ENCODE peak calls at places on chromosomes 16 and 17, in eight cellular contexts. P is Caco-2, X is A549, U is PC-3, R is WERI-Rb-1, M is hepatocyte, Q is NT2/D1, N is colonic mucosa. I is an unnamed sample. For H3K9me3, the result is how much of the 10 kb centered on the place peaks cover.

GRCh38 chr17:6668727-6669425 is 17.3 kb downstream of the C17orf100 start:
- DNase-seq in P (no peak), X (no peak), U (no peak), R (no peak), M (no peak), Q (no peak), N (no peak), I (peak)

GRCh38 chr17:1673041-1673790 is 11.5 kb downstream of the PRPF8 start:
- DNase-seq in P (no peak), X (no peak), U (no peak), R (no peak), M (no peak), Q (no peak), N (no peak), I (no peak)

GRCh38 chr17:7262192-7263070 is at the start of gene CLDN7:
- DNase-seq in P (peak), X (no peak), U (peak), R (no peak), M (peak), Q (no peak), N (peak), I (no peak)

GRCh38 chr17:28727727-28728363 is 743 bp upstream of the NEK8 start:
- DNase-seq in P (peak), X (peak), U (peak), R (peak), M (peak), Q (no peak), N (peak), I (no peak)

GRCh38 chr17:82349287-82349701 is 9.8 kb upstream of the TEX19 start:
- DNase-seq in P (no peak), X (no peak), U (no peak), R (no peak), M (no peak), Q (no peak), N (no peak), I (no peak)

GRCh38 chr16:17454331-17454730 is 16.4 kb downstream of the XYLT1 start:
- DNase-seq in P (no peak), X (no peak), U (no peak), R (no peak), M (no peak), Q (no peak), N (no peak), I (no peak)

GRCh38 chr16:23006380-23006779 is 142.9 kb downstream of the USP31 start:
- DNase-seq in P (no peak), X (no peak), U (no peak), R (no peak), M (no peak), Q (no peak), N (no peak), I (no peak)

GRCh38 chr17:45147581-45148182 is 593 bp upstream of the HEXIM1 start:
- DNase-seq in P (peak), X (peak), U (peak), R (peak), M (peak), Q (no peak), N (peak), I (no peak)

GRCh38 chr17:60231691-60232090 is 81.9 kb downstream of the CA4 start:
- DNase-seq in P (no peak), X (no peak), U (no peak), R (no peak), M (no peak), Q (no peak), N (no peak), I (no peak)

GRCh38 chr17:30565073-30565935 is 88.1 kb downstream of the GOSR1 start:
- DNase-seq in P (no peak), X (no peak), U (no peak), R (no peak), M (no peak), Q (no peak), N (no peak), I (no peak)

GRCh38 chr16:47834485-47835024 is 321.2 kb downstream of the ABCC12 start:
- DNase-seq in P (no peak), X (no peak), U (no peak), R (no peak), M (no peak), Q (no peak), N (no peak), I (no peak)
- H3K9me3 ChIP-seq in P (under half), X (under half), U (under half), R (under half), M (under half), Q (under half), N (under half), I (under half)

GRCh38 chr17:3260600-3260999 is 37.6 kb downstream of the OR3A1 start:
- DNase-seq in P (no peak), X (no peak), U (no peak), R (no peak), M (no peak), Q (no peak), N (no peak), I (no peak)
- H3K9me3 ChIP-seq in P (under half), X (under half), U (under half), R (under half), M (under half), Q (under half), N (under half), I (under half)

DNA sequence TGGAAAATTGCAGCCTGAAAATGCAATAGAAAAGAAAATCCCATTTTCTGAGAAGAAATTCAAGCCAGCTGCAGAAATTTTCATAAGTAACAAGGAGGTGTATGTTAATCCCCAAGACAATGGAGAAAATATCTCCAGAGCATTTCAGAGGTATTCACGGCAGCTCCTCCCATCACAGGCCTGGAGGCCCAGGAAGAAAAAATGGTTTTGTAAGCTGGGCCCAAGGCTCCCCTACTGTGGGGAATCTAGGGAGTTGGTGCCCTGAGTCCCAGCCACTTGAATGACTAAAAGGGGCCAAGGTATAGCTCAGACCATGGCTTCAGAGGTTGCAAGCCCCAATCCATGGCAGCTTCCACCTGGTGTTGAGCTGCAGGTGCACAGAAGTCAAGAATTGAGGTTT is 93.3 kb upstream of the ZNF267 start:
- DNase-seq in P (no peak), X (no peak), U (no peak), R (no peak), M (no peak), Q (no peak), N (no peak), I (no peak)
- H3K9me3 ChIP-seq in P (under half), X (under half), U (under half), R (under half), M (under half), Q (under half), N (under half), I (half or more)

GRCh38 chr16:15574614-15574948 is 68.4 kb downstream of the MARF1 start:
- DNase-seq in P (no peak), X (no peak), U (no peak), R (no peak), M (no peak), Q (no peak), N (no peak), I (no peak)
- H3K9me3 ChIP-seq in P (under half), X (under half), U (under half), R (under half), M (under half), Q (under half), N (under half), I (under half)

GRCh38 chr16:68563631-68564366 is 24.7 kb downstream of the ZFP90 start:
- DNase-seq in P (no peak), X (no peak), U (no peak), R (no peak), M (no peak), Q (no peak), N (no peak), I (no peak)

GRCh38 chr16:68564367-68564985 is 25.4 kb downstream of the ZFP90 start:
- DNase-seq in P (peak), X (no peak), U (no peak), R (no peak), M (no peak), Q (no peak), N (no peak), I (no peak)
- H3K9me3 ChIP-seq in P (half or more), X (half or more), U (half or more), R (half or more), M (half or more), Q (half or more), N (under half), I (half or more)

GRCh38 chr17:36837193-36837592 is 100.1 kb upstream of the LHX1 start:
- DNase-seq in P (no peak), X (no peak), U (no peak), R (no peak), M (no peak), Q (no peak), N (no peak), I (no peak)

GRCh38 chr17:36837616-36838272 is 99.5 kb upstream of the LHX1 start:
- DNase-seq in P (no peak), X (no peak), U (no peak), R (no peak), M (no peak), Q (no peak), N (no peak), I (no peak)

GRCh38 chr17:36842231-36842630 is 95.0 kb upstream of the LHX1 start:
- DNase-seq in P (no peak), X (no peak), U (no peak), R (no peak), M (no peak), Q (no peak), N (no peak), I (no peak)

GRCh38 chr17:36840796-36841195 is 96.5 kb upstream of the LHX1 start:
- DNase-seq in P (no peak), X (no peak), U (no peak), R (no peak), M (no peak), Q (no peak), N (no peak), I (no peak)

GRCh38 chr17:36839256-36839655 is 98.0 kb upstream of the LHX1 start:
- DNase-seq in P (no peak), X (no peak), U (no peak), R (no peak), M (no peak), Q (no peak), N (no peak), I (no peak)
- H3K9me3 ChIP-seq in P (under half), X (under half), U (under half), R (under half), M (under half), Q (under half), N (under half), I (under half)

DNA sequence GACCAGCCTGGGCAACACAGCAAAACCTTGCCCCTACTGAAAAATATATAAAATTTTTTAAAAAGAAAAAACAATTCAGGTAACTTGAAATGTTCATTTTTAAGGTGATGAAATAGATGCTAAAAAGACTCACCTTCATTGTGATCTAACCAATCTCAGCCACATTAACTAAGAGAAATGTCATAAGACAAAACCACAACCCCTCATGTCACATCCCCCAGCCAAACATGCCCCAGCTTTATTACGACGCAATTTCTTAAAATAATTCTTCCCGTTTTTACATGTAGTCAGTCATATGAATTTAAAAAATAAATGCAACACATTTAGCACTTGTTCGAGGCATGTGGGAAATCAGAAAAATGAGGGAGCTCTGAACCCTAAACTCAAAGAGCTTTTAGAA is 9.5 kb downstream of the AMFR start:
- DNase-seq in P (no peak), X (no peak), U (no peak), R (no peak), M (no peak), Q (no peak), N (no peak), I (no peak)
- H3K9me3 ChIP-seq in P (under half), X (under half), U (under half), R (under half), M (under half), Q (under half), N (under half), I (under half)

DNA sequence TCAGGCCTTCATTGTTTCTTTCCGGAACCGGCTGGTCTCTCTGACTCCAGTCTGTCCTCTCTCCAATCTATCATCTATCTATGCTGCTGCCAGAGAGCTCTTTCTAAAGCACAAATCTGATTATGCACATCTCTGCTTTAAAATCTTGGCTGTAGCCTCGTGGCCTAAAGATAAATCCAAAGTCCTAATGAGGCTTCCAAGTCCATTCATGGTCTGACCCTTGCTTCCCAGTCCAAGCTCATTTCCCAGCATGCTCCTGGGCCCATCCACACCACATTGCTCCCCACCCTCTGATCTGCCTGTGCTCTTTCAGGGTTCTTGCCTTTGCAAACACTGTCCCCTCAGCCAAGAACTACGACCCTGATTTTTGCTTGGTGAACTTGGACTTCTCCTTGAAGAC is 21.5 kb upstream of the PHB1 start:
- DNase-seq in P (no peak), X (no peak), U (no peak), R (no peak), M (no peak), Q (no peak), N (no peak), I (no peak)
- H3K9me3 ChIP-seq in P (under half), X (under half), U (under half), R (under half), M (under half), Q (under half), N (under half), I (under half)